ENCODE peak calls at places on chromosome 1, in seven cellular contexts. N is activated T-cell treated with anti-CD3 and anti-CD28 coated beads, Interleukin-2, amount 50 U/mL, for 72 hours; W is heart left ventricle; T is pancreas; R is hippocampal formation; O is upper lobe of right lung; E is NCI-H1092. U is an unnamed sample.

GRCh38 chr1:96361961-96362360 is 359.6 kb upstream of the PTBP2 start:
- DNase-seq in N (no peak), W (no peak), T (no peak), R (no peak), O (no peak), E (no peak), U (no peak)

GRCh38 chr1:1599919-1600860 is at the start of gene FNDC10:
- DNase-seq in N (no peak), W (no peak), T (no peak), R (no peak), O (no peak), E (no peak), U (peak; percentile 71)

GRCh38 chr1:206490643-206491421 is 16.5 kb upstream of the RASSF5 start:
- DNase-seq in N (no peak), W (no peak), T (no peak), R (no peak), O (no peak), E (no peak), U (no peak)

GRCh38 chr1:197663178-197663953 is 111.9 kb downstream of the DENND1B start:
- DNase-seq in N (no peak), W (no peak), T (no peak), R (no peak), O (no peak), E (no peak), U (no peak)

GRCh38 chr1:209866201-209866600 is 38.4 kb downstream of the UTP25 start:
- DNase-seq in N (no peak), W (no peak), T (no peak), R (no peak), O (no peak), E (no peak), U (no peak)

GRCh38 chr1:180155202-180155682 is 573 bp downstream of the QSOX1 start:
- DNase-seq in N (peak; percentile 34), W (no peak), T (peak; percentile 59), R (no peak), O (no peak), E (no peak), U (no peak)

GRCh38 chr1:193111641-193112090 is 6.5 kb upstream of the GLRX2 start:
- DNase-seq in N (no peak), W (no peak), T (no peak), R (no peak), O (peak; percentile 84), E (no peak), U (no peak)

GRCh38 chr1:30668546-30669327 is 54.6 kb downstream of the MATN1 start:
- DNase-seq in N (no peak), W (no peak), T (no peak), R (no peak), O (peak; percentile 48), E (no peak), U (no peak)